ENCODE peak calls at places on chromosomes 11 and 22, in nine cellular contexts. U is COR-L47; N is activated CD4-positive, CD25-positive, alpha-beta regulatory T cell; V is NB4; O is fibroblast of pulmonary artery; A is NCI-H774; I is testis; P is NCI-H1417; D is NT2/D1. F is an unnamed sample.

GRCh38 chr22:23237201-23237798 is 57.0 kb downstream of the BCR start:
- DNase-seq in P (peak), U (peak), I (peak), N (no peak), A (peak), O (peak), V (no peak), D (peak), F (peak)

GRCh38 chr22:35470903-35471321 is 69.7 kb upstream of the RASD2 start:
- DNase-seq in U (no peak), I (no peak), V (peak), O (no peak), A (no peak), D (no peak), P (no peak), N (no peak), F (no peak)

GRCh38 chr11:9344046-9344680 is 29.8 kb upstream of the TMEM41B start:
- DNase-seq in N (no peak), U (no peak), D (no peak), P (no peak), V (peak), I (no peak), O (no peak), A (no peak), F (no peak)

GRCh38 chr11:721347-721912 is 15.4 kb downstream of the EPS8L2 start:
- DNase-seq in V (no peak), P (peak), U (no peak), I (no peak), O (no peak), A (no peak), D (no peak), N (no peak), F (no peak)

GRCh38 chr11:1888811-1889526 is 2.7 kb downstream of the PRR33 start:
- DNase-seq in P (no peak), O (no peak), A (no peak), D (no peak), I (no peak), V (peak), N (no peak), U (no peak), F (no peak)

GRCh38 chr11:20973959-20974358 is 304.6 kb downstream of the NELL1 start:
- DNase-seq in I (no peak), O (no peak), N (no peak), U (no peak), D (no peak), V (no peak), P (no peak), A (no peak), F (no peak)

GRCh38 chr22:49935561-49935960 is 17.1 kb downstream of the CRELD2 start:
- DNase-seq in O (peak), U (no peak), I (no peak), P (peak), D (no peak), V (peak), A (peak), N (no peak), F (no peak)

GRCh38 chr11:7536102-7536501 is 22.3 kb downstream of the PPFIBP2 start:
- DNase-seq in P (no peak), O (no peak), D (no peak), I (no peak), V (no peak), U (no peak), N (no peak), A (no peak), F (no peak)

GRCh38 chr11:7603031-7603781 is 70.1 kb downstream of the CYB5R2 start:
- DNase-seq in O (no peak), D (no peak), A (no peak), N (no peak), V (no peak), I (no peak), U (no peak), P (no peak), F (no peak)